ENCODE peak calls at places on chromosome 5, in four cellular contexts. K is SW 1271, F is fibroblast of pulmonary artery, N is RWPE1. H is an unnamed sample.

GRCh38 chr5:10695759-10696543 is 65.1 kb downstream of the DAP start:
- DNase-seq in N (no peak), K (no peak), F (no peak), H (no peak)

GRCh38 chr5:101643793-101644192 is 652.3 kb downstream of the SLCO4C1 start:
- DNase-seq in N (no peak), K (no peak), F (no peak), H (no peak)

GRCh38 chr5:135203593-135204036 is 169.6 kb upstream of the PITX1 start:
- DNase-seq in N (no peak), K (no peak), F (no peak), H (no peak)

GRCh38 chr5:72817076-72817476 is 615 bp downstream of the TNPO1 start:
- DNase-seq in N (peak), F (peak), K (no peak), H (no peak)

GRCh38 chr5:108788142-108788541 is 40.4 kb downstream of the FER start:
- DNase-seq in K (no peak), F (no peak), N (no peak), H (no peak)

GRCh38 chr5:133831506-133832224 is 136.8 kb downstream of the C5orf15 start:
- DNase-seq in N (peak), F (peak), K (no peak), H (no peak)

GRCh38 chr5:172765766-172766286 is 5.2 kb downstream of the DUSP1 start:
- DNase-seq in F (peak), K (no peak), N (no peak), H (no peak)

GRCh38 chr5:149297340-149298023 is 25.8 kb downstream of the AFAP1L1 start:
- DNase-seq in N (no peak), F (no peak), K (no peak), H (no peak)

GRCh38 chr5:173757279-173757678 is 130.9 kb upstream of the CPEB4 start:
- DNase-seq in K (no peak), N (no peak), F (no peak), H (no peak)

GRCh38 chr5:174729075-174729680 is 4.8 kb downstream of the MSX2 start:
- DNase-seq in N (no peak), F (no peak), K (no peak), H (no peak)